ENCODE peak calls at places on chromosomes 4 and X, in five cellular contexts. P, O, I, T and V are unnamed samples.

GRCh38 chr4:5870701-5871100 is 22.2 kb downstream of the CRMP1 start:
- DNase-seq in P (no peak), O (no peak), I (peak), T (no peak), V (no peak)

GRCh38 chr4:74805601-74806000 is 11.3 kb upstream of the BTC start:
- DNase-seq in P (no peak), O (no peak), I (peak), T (no peak), V (no peak)

GRCh38 chr4:169492436-169493163 is 119.8 kb downstream of the NEK1 start:
- DNase-seq in P (no peak), O (peak), I (peak), T (no peak), V (no peak)

GRCh38 chrX:12894074-12894691 is 12.2 kb upstream of the TLR8 start:
- DNase-seq in P (no peak), O (peak), I (no peak), T (no peak), V (peak)

GRCh38 chrX:72373136-72373535 is 67.4 kb upstream of the CITED1 start:
- DNase-seq in P (no peak), O (no peak), I (no peak), T (no peak), V (no peak)

GRCh38 chr4:183987529-183987946 is 82.4 kb downstream of the STOX2 start:
- DNase-seq in P (peak), O (no peak), I (peak), T (no peak), V (no peak)

GRCh38 chr4:87807402-87807801 is 8.0 kb downstream of the IBSP start:
- DNase-seq in P (no peak), O (no peak), I (no peak), T (no peak), V (no peak)

GRCh38 chr4:80266902-80267380 is 477 bp downstream of the FGF5 start:
- DNase-seq in P (no peak), O (peak), I (peak), T (no peak), V (peak)

GRCh38 chr4:75722417-75722816 is 2.0 kb upstream of the USO1 start:
- DNase-seq in P (no peak), O (no peak), I (no peak), T (no peak), V (no peak)

GRCh38 chrX:33908074-33908473 is 224.0 kb downstream of the FAM47A start:
- DNase-seq in P (no peak), O (no peak), I (no peak), T (no peak), V (no peak)

GRCh38 chr4:24980064-24980690 is 50.6 kb downstream of the LGI2 start:
- DNase-seq in P (no peak), O (peak), I (peak), T (peak), V (peak)

GRCh38 chr4:113106076-113106475 is 56.6 kb downstream of the ANK2 start:
- DNase-seq in P (no peak), O (no peak), I (peak), T (no peak), V (no peak)

GRCh38 chrX:123171781-123172180 is 12.3 kb upstream of the GRIA3 start:
- DNase-seq in P (no peak), O (no peak), I (peak), T (no peak), V (no peak)

GRCh38 chrX:70960728-70961127 is 29.8 kb upstream of the SLC7A3 start:
- DNase-seq in P (no peak), O (no peak), I (no peak), T (no peak), V (peak)

GRCh38 chr4:80471701-80472100 is 136.2 kb downstream of the CFAP299 start:
- DNase-seq in P (no peak), O (no peak), I (peak), T (no peak), V (no peak)

GRCh38 chrX:146264763-146265375 is 447.2 kb downstream of the SLITRK2 start:
- DNase-seq in P (no peak), O (no peak), I (no peak), T (no peak), V (no peak)

GRCh38 chr4:61531188-61531587 is 331.1 kb downstream of the ADGRL3 start:
- DNase-seq in P (no peak), O (no peak), I (no peak), T (no peak), V (no peak)

GRCh38 chr4:30535255-30535654 is 184.9 kb upstream of the PCDH7 start:
- DNase-seq in P (no peak), O (no peak), I (peak), T (no peak), V (no peak)

GRCh38 chr4:77859256-77859655 is 3.4 kb upstream of the MRPL1 start:
- DNase-seq in P (no peak), O (no peak), I (no peak), T (no peak), V (no peak)

GRCh38 chr4:1053080-1053661 is 41.7 kb downstream of the FGFRL1 start:
- DNase-seq in P (no peak), O (peak), I (no peak), T (no peak), V (no peak)

GRCh38 chrX:150324919-150325318 is 38.2 kb upstream of the MAMLD1 start:
- DNase-seq in P (no peak), O (no peak), I (no peak), T (no peak), V (no peak)